ENCODE peak calls at places on chromosome 18, in five cellular contexts. Q is DND-41, G is mammary epithelial cell, C is A549, X is fibroblast of lung. P is an unnamed sample. For H3K9me3, the result is how much of the 10 kb centered on the place peaks cover.

GRCh38 chr18:58196881-58197872 is 153.2 kb downstream of the NEDD4L start:
- DNase-seq in X (no peak), Q (no peak), C (no peak), G (no peak), P (no peak)

GRCh38 chr18:62877448-62878221 is 162.3 kb downstream of the PHLPP1 start:
- DNase-seq in G (no peak), C (no peak), X (peak), Q (no peak), P (peak)

GRCh38 chr18:49006641-49007136 is 55.9 kb upstream of the SMAD7 start:
- DNase-seq in C (no peak), G (peak), X (no peak), Q (no peak), P (peak)

GRCh38 chr18:13537022-13537780 is 189.2 kb downstream of the FAM210A start:
- DNase-seq in C (no peak), X (no peak), Q (no peak), G (no peak), P (no peak)

GRCh38 chr18:50560681-50561629 is 1.1 kb downstream of the MAPK4 start:
- DNase-seq in X (no peak), C (no peak), G (no peak), Q (no peak), P (no peak)

GRCh38 chr18:13241083-13241892 is 22.7 kb downstream of the LDLRAD4 start:
- DNase-seq in X (no peak), C (no peak), G (no peak), Q (no peak), P (no peak)

GRCh38 chr18:11327656-11328055 is 178.3 kb upstream of the PIEZO2 start:
- DNase-seq in X (peak), Q (no peak), G (no peak), C (no peak), P (no peak)

GRCh38 chr18:21452808-21453511 is 147.5 kb downstream of the ESCO1 start:
- DNase-seq in C (no peak), X (no peak), G (no peak), Q (no peak), P (no peak)

GRCh38 chr18:25454728-25455127 is 102.8 kb upstream of the ZNF521 start:
- DNase-seq in Q (no peak), C (no peak), X (no peak), G (no peak), P (no peak)

GRCh38 chr18:29307231-29307630 is 1130.3 kb upstream of the CDH2 start:
- DNase-seq in Q (no peak), X (no peak), C (no peak), G (no peak), P (no peak)

GRCh38 chr18:71485578-71485977 is 1058.6 kb downstream of the CBLN2 start:
- DNase-seq in X (peak), G (no peak), Q (no peak), C (no peak), P (peak)

GRCh38 chr18:58496937-58497336 is 132.0 kb downstream of the ALPK2 start:
- DNase-seq in C (peak), G (no peak), Q (no peak), X (no peak), P (no peak)

GRCh38 chr18:22342625-22343024 is 75.1 kb downstream of the CTAGE1 start:
- DNase-seq in G (peak), X (peak), Q (no peak), C (no peak), P (peak)

GRCh38 chr18:43060020-43060419 is 55.5 kb downstream of the RIT2 start:
- DNase-seq in Q (no peak), X (peak), G (no peak), C (no peak), P (no peak)

GRCh38 chr18:23189768-23190661 is 54.7 kb downstream of the CABLES1 start:
- DNase-seq in G (no peak), X (no peak), Q (no peak), C (no peak), P (no peak)

GRCh38 chr18:44803019-44803650 is 122.4 kb downstream of the SETBP1 start:
- DNase-seq in G (no peak), Q (no peak), C (no peak), X (peak), P (no peak)

GRCh38 chr18:6624271-6624670 is 105.2 kb upstream of the ARHGAP28 start:
- DNase-seq in X (peak), G (peak), Q (no peak), C (no peak), P (peak)

GRCh38 chr18:40380657-40381441 is 1574.2 kb upstream of the PIK3C3 start:
- DNase-seq in Q (no peak), C (no peak), X (peak), G (peak), P (no peak)

GRCh38 chr18:62999392-62999791 is 284.1 kb downstream of the PHLPP1 start:
- DNase-seq in X (peak), Q (no peak), C (no peak), G (no peak), P (peak)

GRCh38 chr18:38313851-38314250 is 748.3 kb upstream of the CELF4 start:
- DNase-seq in X (no peak), G (no peak), C (no peak), Q (no peak), P (no peak)

GRCh38 chr18:61581578-61582204 is 248.5 kb downstream of the CDH20 start:
- DNase-seq in Q (peak), X (peak), G (peak), C (peak), P (peak)

GRCh38 chr18:48753741-48754140 is 197.0 kb downstream of the SMAD7 start:
- DNase-seq in Q (no peak), C (no peak), X (no peak), G (no peak), P (no peak)

GRCh38 chr18:76709659-76710645 is 112.4 kb upstream of the ZNF236 start:
- DNase-seq in Q (peak), X (peak), G (peak), C (peak), P (peak)

GRCh38 chr18:76741346-76741745 is 81.0 kb upstream of the ZNF236 start:
- DNase-seq in C (no peak), X (no peak), G (peak), Q (no peak), P (no peak)

GRCh38 chr18:65725421-65726050 is 25.3 kb upstream of the CDH7 start:
- DNase-seq in X (no peak), G (no peak), Q (no peak), C (no peak), P (no peak)

GRCh38 chr18:69898241-69898861 is 49.3 kb downstream of the CD226 start:
- DNase-seq in X (no peak), Q (no peak), G (no peak), C (no peak), P (no peak)

GRCh38 chr18:51867767-51868166 is 472.2 kb upstream of the DCC start:
- DNase-seq in C (no peak), Q (peak), G (peak), X (peak), P (no peak)

GRCh38 chr18:74496508-74497307 is 545 bp downstream of the CNDP2 start:
- DNase-seq in G (no peak), X (peak), Q (peak), C (peak), P (peak)

GRCh38 chr18:41461058-41461560 is 493.9 kb upstream of the PIK3C3 start:
- DNase-seq in Q (no peak), C (no peak), X (no peak), G (no peak), P (no peak)

GRCh38 chr18:10015288-10015701 is 101.5 kb downstream of the VAPA start:
- DNase-seq in Q (no peak), X (no peak), G (peak), C (no peak), P (no peak)

GRCh38 chr18:76453057-76453561 is 41.9 kb downstream of the ZNF516 start:
- DNase-seq in C (no peak), Q (no peak), G (no peak), X (no peak), P (no peak)

GRCh38 chr18:33923980-33924379 is 300.7 kb downstream of the NOL4 start:
- DNase-seq in C (no peak), Q (no peak), X (no peak), G (no peak), P (no peak)

GRCh38 chr18:78980777-78981651 is 1.4 kb downstream of the SALL3 start:
- DNase-seq in X (no peak), G (no peak), C (no peak), Q (no peak), P (peak)
- H3K4me2 ChIP-seq in X (no peak), G (no peak), C (no peak), Q (no peak), P (no peak)

GRCh38 chr18:79884296-79884962 is 67.0 kb downstream of the SLC66A2 start:
- DNase-seq in X (no peak), G (no peak), C (no peak), Q (no peak), P (peak)

GRCh38 chr18:79883461-79884295 is 67.8 kb downstream of the SLC66A2 start:
- DNase-seq in C (no peak), G (no peak), Q (no peak), X (no peak), P (peak)

GRCh38 chr18:79882522-79883241 is 68.8 kb downstream of the SLC66A2 start:
- DNase-seq in X (no peak), Q (no peak), G (no peak), C (no peak), P (peak)

GRCh38 chr18:79887181-79888000 is 64.1 kb downstream of the SLC66A2 start:
- DNase-seq in Q (no peak), X (no peak), G (no peak), C (no peak), P (peak)

GRCh38 chr18:79884963-79885728 is 66.3 kb downstream of the SLC66A2 start:
- DNase-seq in X (no peak), C (no peak), Q (peak), G (no peak), P (no peak)
- H3K9me3 ChIP-seq in X (under half), C (under half), Q (under half), G (under half), P (under half)

DNA sequence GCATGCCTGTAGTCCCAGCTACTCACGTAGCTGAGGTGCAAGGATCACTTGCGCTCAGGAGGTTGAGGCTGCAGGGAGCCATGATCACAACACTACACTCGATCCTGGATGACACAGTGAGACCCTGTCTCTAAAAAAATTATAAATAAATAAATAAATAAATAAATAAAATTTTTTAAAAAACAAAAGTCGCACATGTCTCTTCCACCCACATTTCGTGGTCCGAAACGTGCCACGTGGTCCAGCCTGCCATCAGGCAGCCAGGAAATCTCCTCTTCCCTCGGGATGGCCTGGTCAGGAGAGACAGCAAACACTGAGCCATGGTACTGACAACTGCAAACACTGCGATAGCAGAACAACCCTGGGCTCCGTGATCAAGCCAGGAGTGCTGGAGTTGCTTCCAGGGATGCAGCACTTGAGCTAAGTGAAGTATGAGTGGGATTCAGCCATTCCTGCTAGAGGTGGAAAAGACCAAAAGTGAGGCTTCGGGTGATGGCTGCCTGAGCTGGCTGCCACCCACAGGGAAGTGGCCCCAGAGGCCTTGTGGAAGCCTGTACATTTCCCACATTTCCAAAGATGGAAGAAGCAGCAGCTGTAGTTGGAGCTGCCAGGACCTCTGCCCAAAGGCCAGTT is 193.1 kb downstream of the SMAD2 start:
- DNase-seq in Q (no peak), G (no peak), C (no peak), X (no peak), P (no peak)
- H3K4me2 ChIP-seq in Q (no peak), G (no peak), C (no peak), X (no peak), P (no peak)

GRCh38 chr18:14942275-14942674 is 194.3 kb downstream of the ANKRD30B start:
- DNase-seq in G (no peak), C (no peak), X (no peak), Q (no peak), P (no peak)

GRCh38 chr18:14939141-14939540 is 191.2 kb downstream of the ANKRD30B start:
- DNase-seq in Q (no peak), X (no peak), G (no peak), C (no peak), P (peak)

GRCh38 chr18:14941792-14942191 is 193.8 kb downstream of the ANKRD30B start:
- DNase-seq in G (no peak), Q (no peak), C (no peak), X (no peak), P (no peak)

GRCh38 chr18:14941256-14941655 is 193.3 kb downstream of the ANKRD30B start:
- DNase-seq in Q (no peak), C (no peak), G (no peak), X (no peak), P (peak)

DNA sequence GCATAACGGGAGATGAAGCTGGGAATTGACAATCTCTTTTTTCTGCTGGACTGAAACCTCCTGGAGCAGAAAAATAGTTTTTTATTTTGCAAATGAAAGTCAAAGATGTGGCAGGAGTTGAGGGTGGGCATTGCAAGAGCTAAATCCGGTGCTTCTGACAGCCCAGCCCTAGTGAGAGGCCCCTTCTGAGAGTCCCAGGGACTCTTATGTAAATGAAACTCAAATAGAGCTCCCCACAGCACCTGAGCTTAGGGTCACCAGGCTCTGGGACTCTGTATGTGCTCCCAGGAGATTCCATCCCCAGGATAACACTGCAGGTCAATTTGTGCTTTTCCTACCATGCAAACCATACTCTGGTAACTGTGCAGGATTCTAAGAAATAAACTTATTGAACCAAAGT is 192.8 kb downstream of the ANKRD30B start:
- DNase-seq in C (no peak), G (no peak), Q (no peak), X (no peak), P (peak)
- H3K9me3 ChIP-seq in C (under half), G (under half), Q (under half), X (under half), P (under half)

DNA sequence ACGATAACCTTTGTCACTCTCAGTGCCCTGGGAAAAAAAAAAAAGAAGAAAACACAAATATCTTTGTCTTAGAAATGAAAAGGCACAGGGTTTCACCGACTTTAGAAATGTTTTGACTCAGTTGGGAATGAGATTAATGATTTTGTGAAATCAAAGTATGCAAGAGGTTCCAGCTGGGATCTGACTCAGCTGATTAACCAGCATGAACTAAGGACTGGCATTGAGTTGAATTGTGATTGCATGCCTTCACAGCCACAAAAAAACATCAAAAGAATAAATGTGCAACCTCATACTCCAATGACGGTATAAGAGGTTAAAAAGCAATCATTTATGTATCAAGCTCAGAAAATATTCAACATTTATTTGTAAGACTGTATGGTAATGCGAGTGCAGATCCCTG is 566.6 kb upstream of the DSEL start:
- DNase-seq in Q (no peak), X (peak), G (peak), C (no peak), P (peak)
- H3K4me2 ChIP-seq in Q (no peak), X (no peak), G (no peak), C (no peak), P (peak)

DNA sequence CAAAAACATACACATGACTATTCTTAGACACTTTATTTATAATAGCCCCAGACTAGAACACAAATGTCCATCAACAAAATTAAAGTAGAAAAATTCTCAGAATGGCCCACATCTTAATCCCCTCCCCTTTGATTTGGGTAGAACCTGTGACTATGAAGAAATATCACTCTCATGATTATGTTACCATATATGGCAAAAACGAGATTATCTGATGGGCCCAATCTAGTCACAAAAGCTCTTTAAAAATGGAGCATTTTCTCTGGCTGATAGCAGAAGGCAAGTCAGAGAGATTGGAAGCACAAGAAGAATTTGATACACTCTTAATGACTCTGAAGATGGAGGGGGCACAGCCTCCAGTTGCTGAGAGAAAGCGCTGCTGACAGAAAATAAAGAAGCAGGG is 39.6 kb downstream of the METTL4 start:
- DNase-seq in Q (no peak), C (no peak), G (no peak), X (no peak), P (no peak)
- H3K9me3 ChIP-seq in Q (under half), C (under half), G (under half), X (under half), P (under half)

DNA sequence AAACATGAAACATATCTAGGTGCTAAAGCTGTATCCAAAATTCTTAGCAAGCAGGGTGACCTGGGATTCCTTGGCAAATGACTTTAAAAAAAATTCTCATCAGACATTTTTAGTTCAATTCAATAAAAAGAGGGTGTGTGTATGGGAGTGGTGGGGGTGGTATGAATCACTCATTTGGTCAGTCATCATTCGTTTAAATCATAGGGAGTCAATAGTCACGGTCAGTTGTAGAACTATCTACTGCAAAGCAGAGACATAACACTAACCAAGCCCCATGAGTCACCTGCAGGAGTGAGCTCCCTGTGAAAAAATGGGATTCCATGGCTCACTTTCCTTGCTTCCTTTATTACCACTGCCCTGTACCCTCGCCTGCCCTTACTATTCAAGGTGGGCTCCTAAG is 380.6 kb upstream of the TCF4 start:
- DNase-seq in Q (no peak), C (no peak), G (peak), X (no peak), P (no peak)
- H3K4me2 ChIP-seq in Q (no peak), C (no peak), G (no peak), X (no peak), P (no peak)

GRCh38 chr18:73214970-73215369 is 347.2 kb upstream of the NETO1 start:
- DNase-seq in Q (no peak), G (no peak), X (no peak), C (no peak), P (no peak)

GRCh38 chr18:73218293-73218692 is 350.5 kb upstream of the NETO1 start:
- DNase-seq in X (no peak), C (no peak), Q (no peak), G (no peak), P (no peak)

DNA sequence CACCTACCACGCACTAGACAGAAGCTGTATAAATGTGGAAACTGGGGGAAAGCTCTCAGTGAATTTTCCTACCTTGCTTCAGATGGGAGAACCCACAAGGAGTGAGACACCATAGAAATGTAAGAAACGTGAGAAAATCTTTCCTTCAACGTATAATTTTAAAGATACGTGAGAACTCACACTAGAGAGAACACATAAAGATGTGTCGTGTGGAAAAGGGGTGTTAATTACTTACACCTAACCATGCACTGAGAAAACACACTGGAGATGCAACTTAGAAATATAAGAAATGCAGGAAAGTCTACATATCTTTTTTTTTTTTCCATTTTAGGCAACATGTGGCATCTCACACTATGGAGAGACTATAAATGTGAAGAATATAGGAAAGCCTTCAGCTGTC is 352.9 kb upstream of the NETO1 start:
- DNase-seq in X (no peak), C (no peak), G (no peak), Q (no peak), P (no peak)
- H3K9me3 ChIP-seq in X (under half), C (half or more), G (under half), Q (under half), P (under half)